ENCODE peak calls at places on chromosomes 16 and 17, in nine cellular contexts. G is NCI-H1092, F is renal cortical epithelial cell, S is NCI-H1105, R is NCI-H1436 treated with DMSO at 0.1 percent for 48 hours, D is MCF 10A, B is RWPE1, N is head of caudate nucleus, W is tibial nerve. V is an unnamed sample.

GRCh38 chr17:78227455-78227916 is 3.9 kb upstream of the TMEM235 start:
- DNase-seq in G (no peak), F (no peak), S (no peak), R (no peak), D (no peak), B (no peak), N (peak), W (no peak), V (no peak)

GRCh38 chr16:82730901-82731300 is 104.1 kb downstream of the CDH13 start:
- DNase-seq in G (no peak), F (no peak), S (no peak), R (no peak), D (no peak), B (no peak), N (no peak), W (no peak), V (no peak)

GRCh38 chr17:44960654-44961053 is 7.4 kb downstream of the C1QL1 start:
- DNase-seq in G (no peak), F (peak), S (no peak), R (no peak), D (peak), B (no peak), N (no peak), W (no peak), V (peak)

GRCh38 chr16:1152651-1153259 is at the start of gene CACNA1H:
- DNase-seq in G (no peak), F (no peak), S (no peak), R (no peak), D (no peak), B (peak), N (no peak), W (no peak), V (no peak)

GRCh38 chr17:40819528-40820125 is 2.8 kb downstream of the KRT10 start:
- DNase-seq in G (no peak), F (peak), S (no peak), R (no peak), D (peak), B (peak), N (no peak), W (no peak), V (no peak)

GRCh38 chr16:66516172-66516807 is 33.6 kb downstream of the TK2 start:
- DNase-seq in G (no peak), F (no peak), S (no peak), R (no peak), D (no peak), B (no peak), N (no peak), W (no peak), V (no peak)

GRCh38 chr17:44829558-44830358 is at the start of gene GJC1:
- DNase-seq in G (no peak), F (no peak), S (peak), R (no peak), D (peak), B (peak), N (peak), W (no peak), V (peak)

GRCh38 chr16:81901483-81901882 is 109.8 kb downstream of the SDR42E1 start:
- DNase-seq in G (no peak), F (no peak), S (no peak), R (no peak), D (peak), B (peak), N (no peak), W (no peak), V (peak)

GRCh38 chr16:2042171-2042570 is 5.5 kb downstream of the NTHL1 start:
- DNase-seq in G (peak), F (no peak), S (peak), R (no peak), D (no peak), B (no peak), N (no peak), W (no peak), V (no peak)

GRCh38 chr17:58277726-58278595 is 2.8 kb downstream of the MPO start:
- DNase-seq in G (no peak), F (no peak), S (no peak), R (no peak), D (no peak), B (no peak), N (no peak), W (no peak), V (no peak)

GRCh38 chr17:31573861-31574260 is 182.4 kb downstream of the RAB11FIP4 start:
- DNase-seq in G (no peak), F (no peak), S (no peak), R (no peak), D (no peak), B (no peak), N (no peak), W (no peak), V (no peak)

V was measured in PC-3.